ENCODE peak calls at places on chromosomes 16 and 17, in six cellular contexts. C is neuronal stem cell, F is SK-N-SH, X is H1, B is neural progenitor cell, E is H9. U is an unnamed sample.

GRCh38 chr17:44220211-44221071 is 966 bp upstream of the UBTF start:
- DNase-seq in C (peak), F (peak), X (no peak), B (peak), E (peak), U (no peak)

GRCh38 chr16:61500851-61501250 is 535.4 kb downstream of the CDH8 start:
- DNase-seq in C (no peak), F (no peak), X (no peak), B (no peak), E (no peak), U (no peak)

GRCh38 chr17:81419333-81419885 is 24.2 kb downstream of the BAHCC1 start:
- DNase-seq in C (no peak), F (peak), X (no peak), B (peak), E (no peak), U (peak)

GRCh38 chr16:31487720-31488629 is 5.1 kb downstream of the SLC5A2 start:
- DNase-seq in C (no peak), F (peak), X (no peak), B (peak), E (peak), U (no peak)

GRCh38 chr16:79847101-79847500 is 246.6 kb upstream of the MAF start:
- DNase-seq in C (no peak), F (no peak), X (no peak), B (no peak), E (no peak), U (no peak)

GRCh38 chr16:51374346-51374745 is 223.3 kb upstream of the SALL1 start:
- DNase-seq in C (no peak), F (no peak), X (no peak), B (no peak), E (no peak), U (no peak)

GRCh38 chr17:12789075-12789975 is at the start of gene ARHGAP44:
- DNase-seq in C (peak), F (peak), X (peak), B (peak), E (peak), U (peak)

GRCh38 chr17:74981979-74982662 is 5.3 kb upstream of the CDR2L start:
- DNase-seq in C (peak), F (peak), X (no peak), B (peak), E (peak), U (peak)

GRCh38 chr17:1482686-1483445 is 9.6 kb downstream of the MYO1C start:
- DNase-seq in C (no peak), F (no peak), X (no peak), B (no peak), E (no peak), U (no peak)

GRCh38 chr16:474420-475122 is 49.1 kb downstream of the RAB11FIP3 start:
- DNase-seq in C (no peak), F (no peak), X (no peak), B (no peak), E (no peak), U (no peak)

GRCh38 chr16:9033125-9033830 is 58.2 kb upstream of the HAPSTR1 start:
- DNase-seq in C (peak), F (peak), X (no peak), B (peak), E (peak), U (peak)

GRCh38 chr17:82449136-82449882 is 1.2 kb downstream of the CYBC1 start:
- DNase-seq in C (no peak), F (peak), X (no peak), B (peak), E (peak), U (no peak)

GRCh38 chr16:57194512-57194911 is 8.4 kb downstream of the RSPRY1 start:
- DNase-seq in C (no peak), F (peak), X (no peak), B (no peak), E (no peak), U (peak)

GRCh38 chr16:4376126-4376819 is 4.6 kb downstream of the VASN start:
- DNase-seq in C (no peak), F (peak), X (no peak), B (peak), E (no peak), U (no peak)

GRCh38 chr17:30363715-30364202 is 15.0 kb upstream of the CPD start:
- DNase-seq in C (no peak), F (no peak), X (no peak), B (no peak), E (no peak), U (no peak)

GRCh38 chr17:57993471-57994365 is 5.7 kb upstream of the VEZF1 start:
- DNase-seq in C (peak), F (no peak), X (no peak), B (peak), E (no peak), U (no peak)

GRCh38 chr17:62188713-62189112 is 123.6 kb upstream of the MED13 start:
- DNase-seq in C (no peak), F (no peak), X (no peak), B (peak), E (no peak), U (no peak)

GRCh38 chr17:47742319-47743181 is 9.5 kb downstream of the TBX21 start:
- DNase-seq in C (peak), F (peak), X (no peak), B (peak), E (peak), U (no peak)

GRCh38 chr16:67528222-67528869 is at the start of gene RIPOR1:
- DNase-seq in C (peak), F (peak), X (no peak), B (peak), E (peak), U (no peak)

GRCh38 chr16:70638814-70639792 is 7.3 kb upstream of the IL34 start:
- DNase-seq in C (no peak), F (peak), X (no peak), B (no peak), E (no peak), U (no peak)

GRCh38 chr17:55394357-55395021 is 27.1 kb downstream of the MMD start:
- DNase-seq in C (no peak), F (no peak), X (no peak), B (no peak), E (no peak), U (no peak)

GRCh38 chr16:67649494-67649931 is 4.6 kb downstream of the CARMIL2 start:
- DNase-seq in C (peak), F (peak), X (no peak), B (peak), E (peak), U (no peak)

GRCh38 chr16:74726056-74726455 is 25.4 kb upstream of the MLKL start:
- DNase-seq in C (no peak), F (no peak), X (no peak), B (no peak), E (no peak), U (no peak)

GRCh38 chr17:64269687-64270649 is 6.9 kb upstream of the TEX2 start:
- DNase-seq in C (no peak), F (peak), X (no peak), B (peak), E (no peak), U (no peak)
- H3K4me2 ChIP-seq in C (no peak), F (no peak), X (no peak), B (no peak), E (no peak), U (no peak)

DNA sequence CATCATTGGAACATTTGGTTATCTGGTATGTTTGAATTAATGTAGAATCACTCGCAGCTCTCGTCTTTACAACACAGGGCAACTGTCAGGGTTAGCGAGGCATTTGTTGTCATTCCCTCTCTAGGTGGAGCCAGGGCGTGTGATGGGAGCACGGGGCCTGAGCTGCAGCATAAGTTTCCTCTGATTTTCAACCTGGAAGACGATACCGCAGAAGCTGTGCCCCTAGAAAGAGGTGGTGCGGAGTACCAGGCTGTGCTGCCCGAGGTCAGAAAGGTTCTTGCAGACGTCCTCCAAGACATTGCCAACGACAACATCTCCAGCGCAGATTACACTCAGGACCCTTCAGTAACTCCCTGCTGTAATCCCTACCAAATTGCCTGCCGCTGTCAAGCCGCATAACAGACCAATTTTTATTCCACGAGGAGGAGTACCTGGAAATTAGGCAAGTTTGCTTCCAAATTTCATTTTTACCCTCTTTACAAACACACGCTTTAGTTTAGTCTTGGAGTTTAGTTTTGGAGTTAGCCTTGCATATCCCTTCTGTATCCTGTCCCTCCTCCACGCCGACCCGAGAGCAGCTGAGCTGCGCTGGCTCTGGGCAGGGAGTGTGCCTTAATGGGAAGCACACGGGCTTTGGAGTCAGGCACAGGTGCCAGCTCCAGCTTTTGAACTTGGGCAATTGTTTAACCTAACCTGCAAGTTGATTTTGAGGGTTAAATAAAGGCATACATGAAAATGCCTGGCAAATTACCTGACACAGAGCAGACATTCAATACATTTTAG is 37.0 kb downstream of the WIPI1 start:
- DNase-seq in C (no peak), F (no peak), X (no peak), B (no peak), E (no peak), U (no peak)
- H3K4me2 ChIP-seq in C (no peak), F (no peak), X (no peak), B (no peak), E (no peak), U (no peak)

GRCh38 chr17:17052462-17053221 is 10.4 kb downstream of the MPRIP start:
- DNase-seq in C (no peak), F (no peak), X (no peak), B (no peak), E (peak), U (no peak)

GRCh38 chr17:17053446-17054379 is 11.5 kb downstream of the MPRIP start:
- DNase-seq in C (no peak), F (no peak), X (no peak), B (no peak), E (peak), U (no peak)

GRCh38 chr17:17050346-17051345 is 8.4 kb downstream of the MPRIP start:
- DNase-seq in C (no peak), F (no peak), X (no peak), B (no peak), E (peak), U (no peak)

GRCh38 chr17:17051791-17052461 is 9.7 kb downstream of the MPRIP start:
- DNase-seq in C (no peak), F (no peak), X (no peak), B (no peak), E (peak), U (no peak)

DNA sequence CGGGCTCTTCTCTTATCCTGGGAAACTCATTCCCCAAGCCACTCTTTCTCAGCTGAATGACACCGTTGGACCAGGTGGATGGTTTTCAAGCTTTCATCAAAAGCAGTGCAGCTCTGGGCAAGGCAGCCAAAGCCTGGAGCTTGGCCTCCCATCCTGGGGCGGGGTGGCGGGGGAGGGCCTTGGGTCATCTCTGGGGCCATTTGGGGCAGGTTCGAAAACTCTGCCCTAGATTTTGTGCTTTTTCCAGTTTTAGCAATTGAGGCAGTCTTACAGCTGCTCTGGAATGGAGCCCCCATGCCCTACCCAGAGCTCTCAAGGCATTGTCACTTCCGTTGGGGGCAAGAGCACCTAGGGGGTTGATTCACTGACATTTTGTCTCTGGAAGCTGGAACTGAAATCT is 9.1 kb downstream of the MPRIP start:
- DNase-seq in C (no peak), F (no peak), X (no peak), B (no peak), E (no peak), U (no peak)
- H3K4me2 ChIP-seq in C (no peak), F (no peak), X (no peak), B (no peak), E (no peak), U (no peak)

GRCh38 chr16:72025404-72026114 is 17.0 kb downstream of the DHODH start:
- DNase-seq in C (no peak), F (no peak), X (no peak), B (no peak), E (no peak), U (no peak)
- H3K4me2 ChIP-seq in C (no peak), F (no peak), X (no peak), B (no peak), E (no peak), U (no peak)

GRCh38 chr16:12459401-12459791 is 344.3 kb downstream of the CPPED1 start:
- DNase-seq in C (no peak), F (no peak), X (no peak), B (no peak), E (no peak), U (no peak)
- H3K4me2 ChIP-seq in C (no peak), F (no peak), X (no peak), B (no peak), E (no peak), U (no peak)

DNA sequence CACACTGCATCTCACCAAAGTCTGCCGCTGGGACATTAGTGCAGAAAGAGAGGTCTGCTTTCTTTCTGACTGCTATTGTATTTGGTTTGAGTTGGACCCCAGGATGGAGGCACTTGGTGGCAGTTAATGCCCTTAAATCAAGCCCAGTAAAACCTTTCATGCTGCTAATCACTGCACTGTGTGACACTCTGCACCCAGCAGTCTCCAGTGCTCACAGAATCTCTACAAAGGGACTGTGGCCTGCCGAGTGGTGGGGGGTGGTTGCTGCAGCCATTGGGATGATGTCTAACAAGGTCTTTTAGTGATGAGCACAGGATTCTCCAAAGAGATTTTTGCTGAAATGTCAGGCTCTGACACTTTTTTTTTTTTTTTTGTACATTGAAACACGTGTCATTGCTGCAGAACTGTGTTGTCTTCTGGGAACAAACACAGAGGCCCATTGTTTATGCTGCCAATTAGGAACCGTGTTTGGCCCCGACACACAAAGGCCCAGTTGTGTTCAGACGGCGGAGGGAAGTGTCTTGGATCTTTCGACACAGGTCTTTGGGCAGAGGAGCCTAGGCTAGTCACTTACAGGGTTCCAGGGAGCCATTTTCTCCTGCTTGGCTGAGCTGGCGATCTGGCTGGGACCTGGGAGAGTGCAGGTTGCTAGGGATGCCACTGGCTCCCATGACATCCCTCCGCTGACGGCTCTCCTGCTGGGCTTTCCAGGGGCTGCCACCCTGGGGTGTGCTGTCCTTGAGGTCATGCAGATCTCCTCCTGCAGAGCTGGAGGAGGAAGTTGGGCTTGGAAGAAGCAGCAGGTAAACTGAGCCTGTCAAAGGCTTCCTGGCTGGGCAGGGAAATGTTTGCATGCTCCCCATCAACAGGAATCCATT is 16.2 kb upstream of the TNRC6C start:
- DNase-seq in C (no peak), F (no peak), X (no peak), B (peak), E (no peak), U (no peak)
- H3K4me2 ChIP-seq in C (no peak), F (no peak), X (no peak), B (peak), E (no peak), U (no peak)

GRCh38 chr17:36481829-36482228 is 4.7 kb upstream of the ZNHIT3 start:
- DNase-seq in C (no peak), F (no peak), X (no peak), B (no peak), E (no peak), U (no peak)

GRCh38 chr17:36485027-36485426 is 1.5 kb upstream of the ZNHIT3 start:
- DNase-seq in C (no peak), F (no peak), X (no peak), B (no peak), E (no peak), U (no peak)

GRCh38 chr17:36485805-36486203 is 677 bp upstream of the ZNHIT3 start:
- DNase-seq in C (no peak), F (no peak), X (no peak), B (peak), E (no peak), U (no peak)

GRCh38 chr17:36486204-36487194 is at the start of gene ZNHIT3:
- DNase-seq in C (peak), F (peak), X (peak), B (peak), E (peak), U (peak)

GRCh38 chr17:36482611-36483504 is 3.6 kb upstream of the ZNHIT3 start:
- DNase-seq in C (peak), F (peak), X (peak), B (peak), E (peak), U (peak)
- H3K4me2 ChIP-seq in C (peak), F (peak), X (peak), B (peak), E (peak), U (peak)

GRCh38 chr17:9035249-9035648 is 13.9 kb downstream of the NTN1 start:
- DNase-seq in C (no peak), F (no peak), X (no peak), B (no peak), E (no peak), U (no peak)
- H3K4me2 ChIP-seq in C (no peak), F (no peak), X (no peak), B (no peak), E (no peak), U (no peak)

DNA sequence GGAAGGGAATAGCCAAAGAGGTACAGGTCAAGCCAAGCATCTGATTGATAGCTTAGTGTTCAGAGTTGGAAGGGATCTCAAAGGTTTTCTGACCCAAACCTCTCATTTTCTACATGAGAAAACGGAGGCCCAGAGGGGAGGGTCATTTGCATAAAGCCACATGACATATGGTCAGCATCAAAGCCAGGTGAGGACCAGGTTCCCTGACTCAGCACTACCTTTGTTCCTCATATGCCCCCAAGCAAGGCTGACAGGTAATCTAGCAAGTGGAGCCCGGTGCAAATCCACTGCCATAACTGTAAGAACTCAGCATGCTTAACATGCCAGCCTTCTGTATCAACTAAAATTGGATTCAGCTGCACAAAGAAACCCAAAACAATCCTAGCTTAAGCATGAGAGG is 28.2 kb upstream of the CCL1 start:
- DNase-seq in C (no peak), F (no peak), X (no peak), B (no peak), E (peak), U (no peak)
- H3K4me2 ChIP-seq in C (no peak), F (no peak), X (no peak), B (no peak), E (no peak), U (no peak)

GRCh38 chr16:47712276-47713224 is 251.4 kb downstream of the PHKB start:
- DNase-seq in C (no peak), F (peak), X (no peak), B (no peak), E (no peak), U (no peak)

GRCh38 chr16:47713225-47713595 is 252.1 kb downstream of the PHKB start:
- DNase-seq in C (no peak), F (peak), X (no peak), B (no peak), E (no peak), U (no peak)

GRCh38 chr16:47716571-47716970 is 255.4 kb downstream of the PHKB start:
- DNase-seq in C (no peak), F (no peak), X (no peak), B (no peak), E (no peak), U (no peak)

GRCh38 chr16:47711809-47712208 is 250.7 kb downstream of the PHKB start:
- DNase-seq in C (no peak), F (no peak), X (no peak), B (no peak), E (no peak), U (no peak)

GRCh38 chr16:47715442-47716054 is 254.4 kb downstream of the PHKB start:
- DNase-seq in C (no peak), F (no peak), X (no peak), B (no peak), E (no peak), U (no peak)
- H3K4me2 ChIP-seq in C (no peak), F (no peak), X (no peak), B (no peak), E (no peak), U (no peak)